ENCODE peak calls at places on chromosomes 16 and 17, in four cellular contexts. One of them, this sample, is unnamed.

GRCh38 chr17:60888812-60889709 is 211.4 kb downstream of the BCAS3 start:
- DNase-seq in GM12865: no peak
- DNase-seq in GM23248: peak
- DNase-seq in upper lobe of right lung: no peak
- DNase-seq in this sample: peak

GRCh38 chr16:86509759-86510464 is 415 bp upstream of the FOXF1 start:
- DNase-seq in GM23248: peak
- DNase-seq in GM12865: no peak
- DNase-seq in upper lobe of right lung: no peak
- DNase-seq in this sample: no peak

GRCh38 chr17:34370997-34371395 is 8.0 kb upstream of the CCL1 start:
- DNase-seq in upper lobe of right lung: no peak
- DNase-seq in GM12865: peak
- DNase-seq in GM23248: peak
- DNase-seq in this sample: peak

GRCh38 chr17:82435103-82435502 is 15.4 kb downstream of the CYBC1 start:
- DNase-seq in upper lobe of right lung: no peak
- DNase-seq in GM23248: peak
- DNase-seq in GM12865: no peak
- DNase-seq in this sample: no peak

GRCh38 chr16:75216576-75216975 is 2.2 kb upstream of the CTRB1 start:
- DNase-seq in upper lobe of right lung: no peak
- DNase-seq in GM23248: no peak
- DNase-seq in GM12865: no peak
- DNase-seq in this sample: no peak

GRCh38 chr16:51276335-51276734 is 125.3 kb upstream of the SALL1 start:
- DNase-seq in GM12865: no peak
- DNase-seq in upper lobe of right lung: no peak
- DNase-seq in GM23248: peak
- DNase-seq in this sample: peak

GRCh38 chr16:89067677-89068076 is 26.0 kb upstream of the ACSF3 start:
- DNase-seq in upper lobe of right lung: no peak
- DNase-seq in GM12865: no peak
- DNase-seq in GM23248: no peak
- DNase-seq in this sample: peak

GRCh38 chr17:36697907-36698526 is 96.6 kb downstream of the MRM1 start:
- DNase-seq in upper lobe of right lung: no peak
- DNase-seq in GM23248: no peak
- DNase-seq in GM12865: no peak
- DNase-seq in this sample: no peak

GRCh38 chr17:19728114-19728495 is 11.7 kb upstream of the SLC47A2 start:
- DNase-seq in GM23248: peak
- DNase-seq in GM12865: no peak
- DNase-seq in upper lobe of right lung: peak
- DNase-seq in this sample: peak

GRCh38 chr17:57166803-57167202 is 81.8 kb downstream of the AKAP1 start:
- DNase-seq in GM23248: no peak
- DNase-seq in upper lobe of right lung: no peak
- DNase-seq in GM12865: no peak
- DNase-seq in this sample: peak

GRCh38 chr17:5419356-5419958 is at the start of gene NUP88:
- DNase-seq in upper lobe of right lung: peak
- DNase-seq in GM12865: peak
- DNase-seq in GM23248: peak
- DNase-seq in this sample: peak

GRCh38 chr17:74635418-74635817 is 11.9 kb upstream of the CD300E start:
- DNase-seq in GM12865: no peak
- DNase-seq in upper lobe of right lung: no peak
- DNase-seq in GM23248: no peak
- DNase-seq in this sample: no peak

GRCh38 chr17:77266891-77267341 is 126.1 kb downstream of the SEC14L1 start:
- DNase-seq in GM23248: peak
- DNase-seq in GM12865: no peak
- DNase-seq in upper lobe of right lung: no peak
- DNase-seq in this sample: peak

GRCh38 chr16:84228321-84228838 is 11.4 kb downstream of the KCNG4 start:
- DNase-seq in upper lobe of right lung: peak
- DNase-seq in GM12865: no peak
- DNase-seq in GM23248: peak
- DNase-seq in this sample: peak

GRCh38 chr16:88869673-88869980 is 3.2 kb upstream of the PABPN1L start:
- DNase-seq in GM23248: peak
- DNase-seq in upper lobe of right lung: no peak
- DNase-seq in GM12865: no peak
- DNase-seq in this sample: no peak

GRCh38 chr16:50781518-50781917 is 39.6 kb downstream of the CYLD start:
- DNase-seq in GM12865: no peak
- DNase-seq in GM23248: no peak
- DNase-seq in upper lobe of right lung: no peak
- DNase-seq in this sample: no peak

GRCh38 chr16:30927789-30928378 is 4.5 kb downstream of the FBXL19 start:
- DNase-seq in GM23248: peak
- DNase-seq in upper lobe of right lung: no peak
- DNase-seq in GM12865: peak
- DNase-seq in this sample: peak

GRCh38 chr17:7929158-7930029 is at the start of gene KCNAB3:
- DNase-seq in GM23248: peak
- DNase-seq in upper lobe of right lung: no peak
- DNase-seq in GM12865: peak
- DNase-seq in this sample: peak

GRCh38 chr16:89201467-89202377 is 1.4 kb upstream of the SLC22A31 start:
- DNase-seq in GM23248: peak
- DNase-seq in upper lobe of right lung: peak
- DNase-seq in GM12865: peak
- DNase-seq in this sample: peak

GRCh38 chr16:71442041-71442440 is at the start of gene TLE7:
- DNase-seq in upper lobe of right lung: no peak
- DNase-seq in GM12865: no peak
- DNase-seq in GM23248: no peak
- DNase-seq in this sample: no peak

GRCh38 chr17:29847527-29847931 is 82.5 kb downstream of the SSH2 start:
- DNase-seq in GM12865: no peak
- DNase-seq in upper lobe of right lung: no peak
- DNase-seq in GM23248: peak
- DNase-seq in this sample: no peak

GRCh38 chr17:33750943-33751701 is 458.0 kb upstream of the ASIC2 start:
- DNase-seq in GM12865: peak
- DNase-seq in GM23248: peak
- DNase-seq in upper lobe of right lung: peak
- DNase-seq in this sample: peak

GRCh38 chr16:19559242-19559910 is 3.9 kb downstream of the VPS35L start:
- DNase-seq in upper lobe of right lung: no peak
- DNase-seq in GM23248: peak
- DNase-seq in GM12865: peak
- DNase-seq in this sample: peak

GRCh38 chr17:8985054-8985701 is 19.7 kb upstream of the PIK3R5 start:
- DNase-seq in upper lobe of right lung: no peak
- DNase-seq in GM23248: no peak
- DNase-seq in GM12865: peak
- DNase-seq in this sample: no peak

GRCh38 chr17:69325518-69326301 is 1.2 kb downstream of the ABCA5 start:
- DNase-seq in GM23248: no peak
- DNase-seq in GM12865: peak
- DNase-seq in upper lobe of right lung: no peak
- DNase-seq in this sample: peak

GRCh38 chr17:44062871-44063270 is 3.6 kb downstream of the LSM12 start:
- DNase-seq in GM12865: no peak
- DNase-seq in upper lobe of right lung: no peak
- DNase-seq in GM23248: no peak
- DNase-seq in this sample: no peak

GRCh38 chr16:24526701-24527470 is 12.5 kb upstream of the RBBP6 start:
- DNase-seq in GM23248: no peak
- DNase-seq in GM12865: no peak
- DNase-seq in upper lobe of right lung: no peak
- DNase-seq in this sample: peak

GRCh38 chr17:57869599-57870282 is 19.9 kb upstream of the MRPS23 start:
- DNase-seq in GM12865: no peak
- DNase-seq in GM23248: peak
- DNase-seq in upper lobe of right lung: no peak
- DNase-seq in this sample: peak

GRCh38 chr17:75915268-75915667 is 10.6 kb upstream of the MRPL38 start:
- DNase-seq in upper lobe of right lung: no peak
- DNase-seq in GM12865: no peak
- DNase-seq in GM23248: no peak
- DNase-seq in this sample: no peak

GRCh38 chr16:1346422-1347285 is 5.0 kb downstream of the TSR3 start:
- DNase-seq in GM12865: no peak
- DNase-seq in GM23248: peak
- DNase-seq in upper lobe of right lung: no peak
- DNase-seq in this sample: no peak

GRCh38 chr17:77644181-77644972 is 314.1 kb upstream of the TNRC6C start:
- DNase-seq in GM12865: no peak
- DNase-seq in GM23248: no peak
- DNase-seq in upper lobe of right lung: no peak
- DNase-seq in this sample: no peak

GRCh38 chr17:19281161-19281560 is 44.0 kb downstream of the EPN2 start:
- DNase-seq in upper lobe of right lung: no peak
- DNase-seq in GM23248: peak
- DNase-seq in GM12865: no peak
- DNase-seq in this sample: no peak

GRCh38 chr17:2792541-2793169 is 3.6 kb upstream of the RAP1GAP2 start:
- DNase-seq in GM12865: peak
- DNase-seq in upper lobe of right lung: no peak
- DNase-seq in GM23248: no peak
- DNase-seq in this sample: no peak

DNA sequence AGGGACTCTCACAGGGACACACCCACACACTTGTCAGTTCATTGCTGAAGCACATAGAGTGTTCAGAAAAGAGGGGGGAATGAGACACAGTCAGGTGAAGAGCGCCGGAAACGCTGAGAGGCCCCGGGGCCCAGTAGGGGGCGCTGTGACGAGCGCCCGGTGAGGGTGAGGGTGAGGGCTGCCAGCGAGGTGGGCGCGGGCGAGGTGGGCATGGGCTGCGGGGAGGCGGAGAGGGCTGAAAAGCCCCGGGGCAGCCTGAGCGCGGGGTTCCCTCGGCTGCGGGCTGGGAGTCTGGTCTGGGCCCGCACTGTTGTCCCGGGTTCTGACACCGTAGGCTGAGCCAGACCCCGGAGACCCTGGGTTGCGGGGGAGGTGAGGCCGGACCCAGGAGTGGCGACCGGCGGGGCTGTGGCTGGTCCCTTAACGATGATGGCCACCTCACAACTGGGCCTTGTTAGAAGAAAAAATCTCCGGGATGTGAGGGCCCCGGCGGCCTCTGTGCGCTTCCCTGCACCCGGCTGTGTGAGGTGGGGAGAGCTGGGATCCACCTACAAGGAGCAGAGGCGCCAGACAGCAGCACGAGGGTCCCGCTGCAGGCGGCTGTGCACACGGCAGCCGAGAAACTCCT is 91.4 kb downstream of the C16orf78 start:
- DNase-seq in GM23248: no peak
- DNase-seq in upper lobe of right lung: no peak
- DNase-seq in GM12865: no peak
- DNase-seq in this sample: no peak
- H3K4me3 ChIP-seq in GM23248: no peak
- H3K4me3 ChIP-seq in upper lobe of right lung: no peak
- H3K4me3 ChIP-seq in GM12865: no peak
- H3K4me3 ChIP-seq in this sample: no peak

DNA sequence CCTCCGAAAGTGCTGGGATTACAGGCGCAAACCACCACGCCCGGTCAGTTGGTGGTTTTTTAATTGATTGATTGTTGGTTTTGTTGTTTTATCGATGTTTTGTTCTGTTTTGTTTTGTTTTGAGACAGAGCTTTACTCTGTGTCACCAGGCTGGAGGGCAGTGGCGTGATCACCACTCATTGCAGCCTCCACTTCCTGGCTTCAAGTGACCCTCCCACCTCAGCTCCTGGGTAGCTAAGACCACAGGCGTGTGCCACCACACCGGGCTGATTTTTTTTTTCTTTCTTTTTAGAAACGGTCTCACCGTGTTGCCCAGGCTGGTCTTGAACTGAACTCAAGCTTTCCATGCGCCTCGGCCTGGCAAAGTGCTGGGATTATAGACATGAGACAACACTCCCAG is 12.4 kb downstream of the FAM234A start:
- DNase-seq in GM12865: no peak
- DNase-seq in upper lobe of right lung: no peak
- DNase-seq in GM23248: no peak
- DNase-seq in this sample: no peak
- H3K4me3 ChIP-seq in GM12865: no peak
- H3K4me3 ChIP-seq in upper lobe of right lung: no peak
- H3K4me3 ChIP-seq in GM23248: no peak
- H3K4me3 ChIP-seq in this sample: no peak

DNA sequence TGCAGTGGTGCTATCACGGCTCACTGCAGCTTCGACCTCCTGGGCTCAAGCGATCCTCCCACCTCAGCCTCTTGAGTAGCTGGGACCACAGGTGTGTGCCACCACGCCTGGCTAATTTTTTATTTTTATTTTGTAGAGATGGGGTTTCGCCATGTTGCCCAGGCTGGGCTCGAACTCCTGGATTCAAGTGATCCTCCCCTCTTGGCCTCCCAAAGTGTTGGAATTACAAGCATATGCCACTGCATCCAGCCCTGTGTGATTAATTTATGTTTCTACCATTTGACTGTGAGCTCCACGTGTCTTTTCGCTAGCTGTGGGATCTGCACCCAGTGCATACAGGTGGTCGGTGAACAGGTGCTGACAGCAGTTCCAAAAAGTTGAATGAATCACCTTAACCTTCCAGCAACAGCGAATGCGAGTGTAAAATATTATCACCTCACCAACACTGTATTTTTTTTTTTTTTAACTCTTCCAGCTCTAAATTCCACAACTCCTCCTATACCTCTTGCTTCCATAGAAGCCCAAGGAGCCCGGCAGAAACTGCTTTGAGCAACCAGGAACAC is 481 bp upstream of the NUDT7 start:
- DNase-seq in GM23248: no peak
- DNase-seq in upper lobe of right lung: no peak
- DNase-seq in GM12865: no peak
- DNase-seq in this sample: no peak
- H3K4me3 ChIP-seq in GM23248: peak
- H3K4me3 ChIP-seq in upper lobe of right lung: peak
- H3K4me3 ChIP-seq in GM12865: peak
- H3K4me3 ChIP-seq in this sample: peak

GRCh38 chr16:56625943-56626654 is 518 bp downstream of the MT1E start:
- DNase-seq in upper lobe of right lung: no peak
- DNase-seq in GM23248: peak
- DNase-seq in GM12865: no peak
- DNase-seq in this sample: peak
- H3K4me3 ChIP-seq in upper lobe of right lung: peak
- H3K4me3 ChIP-seq in GM23248: peak
- H3K4me3 ChIP-seq in GM12865: no peak
- H3K4me3 ChIP-seq in this sample: peak

GRCh38 chr17:48543854-48544355 is 1.0 kb downstream of the HOXB2 start:
- DNase-seq in GM23248: no peak
- DNase-seq in GM12865: no peak
- DNase-seq in upper lobe of right lung: no peak
- DNase-seq in this sample: no peak

GRCh38 chr17:48545022-48545376 is at the start of gene HOXB2:
- DNase-seq in GM23248: peak
- DNase-seq in upper lobe of right lung: no peak
- DNase-seq in GM12865: no peak
- DNase-seq in this sample: no peak

GRCh38 chr17:48545539-48545938 is 630 bp upstream of the HOXB2 start:
- DNase-seq in GM12865: no peak
- DNase-seq in upper lobe of right lung: no peak
- DNase-seq in GM23248: no peak
- DNase-seq in this sample: no peak

GRCh38 chr17:48542956-48543853 is 1.7 kb downstream of the HOXB2 start:
- DNase-seq in upper lobe of right lung: no peak
- DNase-seq in GM23248: peak
- DNase-seq in GM12865: peak
- DNase-seq in this sample: peak

GRCh38 chr17:48544356-48545021 is 420 bp downstream of the HOXB2 start:
- DNase-seq in GM23248: peak
- DNase-seq in GM12865: no peak
- DNase-seq in upper lobe of right lung: peak
- DNase-seq in this sample: no peak
- H3K4me3 ChIP-seq in GM23248: peak
- H3K4me3 ChIP-seq in GM12865: no peak
- H3K4me3 ChIP-seq in upper lobe of right lung: peak
- H3K4me3 ChIP-seq in this sample: peak